ENCODE peak calls at places on chromosomes 7 and 10, in ten cellular contexts. Q, F, T, V, O, D, H, C, K and M are unnamed samples.
A peak's percentile ranks its signal among the peaks of the same experiment; 100 is the strongest.

GRCh38 chr10:119817991-119818888 is 54.4 kb downstream of the MCMBP start:
- DNase-seq in Q (no peak), F (peak; percentile 5), T (peak; percentile 18), V (no peak), O (peak; percentile 52), D (peak; percentile 67), H (no peak), C (peak; percentile 53), K (no peak), M (peak; percentile 50)

GRCh38 chr10:126571203-126571602 is 99.3 kb downstream of the C10orf90 start:
- DNase-seq in Q (no peak), F (no peak), T (no peak), V (no peak), O (no peak), D (no peak), H (no peak), C (no peak), K (no peak), M (no peak)

GRCh38 chr10:70053896-70054641 is 1.4 kb downstream of the MACROH2A2 start:
- DNase-seq in Q (no peak), F (no peak), T (no peak), V (peak; percentile 59), O (peak; percentile 16), D (no peak), H (no peak), C (no peak), K (no peak), M (peak; percentile 31)

GRCh38 chr7:3029138-3029537 is 14.5 kb downstream of the CARD11 start:
- DNase-seq in Q (no peak), F (no peak), T (no peak), V (no peak), O (no peak), D (no peak), H (no peak), C (no peak), K (no peak), M (no peak)

GRCh38 chr10:106189254-106189653 is 975.3 kb downstream of the SORCS1 start:
- DNase-seq in Q (peak; percentile 23), F (peak; percentile 10), T (no peak), V (peak; percentile 40), O (peak; percentile 57), D (no peak), H (no peak), C (no peak), K (peak; percentile 29), M (no peak)

GRCh38 chr10:110546077-110546476 is 21.4 kb upstream of the SMC3 start:
- DNase-seq in Q (no peak), F (no peak), T (no peak), V (no peak), O (no peak), D (peak; percentile 79), H (no peak), C (no peak), K (no peak), M (no peak)

GRCh38 chr7:128318696-128319095 is 25.0 kb downstream of the RBM28 start:
- DNase-seq in Q (no peak), F (no peak), T (no peak), V (no peak), O (no peak), D (no peak), H (peak; percentile 94), C (no peak), K (no peak), M (no peak)

GRCh38 chr10:119431034-119431767 is 111.3 kb downstream of the RGS10 start:
- DNase-seq in Q (no peak), F (no peak), T (no peak), V (no peak), O (no peak), D (no peak), H (no peak), C (no peak), K (no peak), M (no peak)

GRCh38 chr10:71512794-71513379 is 116.2 kb downstream of the CDH23 start:
- DNase-seq in Q (no peak), F (no peak), T (no peak), V (no peak), O (no peak), D (no peak), H (no peak), C (no peak), K (no peak), M (no peak)

GRCh38 chr7:44226396-44226753 is 25.6 kb downstream of the YKT6 start:
- DNase-seq in Q (no peak), F (no peak), T (no peak), V (no peak), O (no peak), D (no peak), H (no peak), C (no peak), K (no peak), M (no peak)

GRCh38 chr7:87570178-87570577 is 30.5 kb downstream of the ABCB1 start:
- DNase-seq in Q (no peak), F (peak; percentile 81), T (no peak), V (no peak), O (peak; percentile 3), D (no peak), H (no peak), C (peak; percentile 92), K (peak; percentile 64), M (no peak)

GRCh38 chr10:69769395-69769989 is 32.2 kb upstream of the COL13A1 start:
- DNase-seq in Q (no peak), F (peak; percentile 75), T (no peak), V (peak; percentile 68), O (peak; percentile 74), D (peak; percentile 28), H (no peak), C (peak; percentile 79), K (peak; percentile 84), M (no peak)

GRCh38 chr7:101169110-101169837 is 3.9 kb upstream of the VGF start:
- DNase-seq in Q (no peak), F (no peak), T (no peak), V (no peak), O (no peak), D (no peak), H (no peak), C (no peak), K (peak; percentile 39), M (no peak)

GRCh38 chr7:38736135-38736534 is 105.0 kb upstream of the AMPH start:
- DNase-seq in Q (no peak), F (no peak), T (no peak), V (no peak), O (no peak), D (no peak), H (no peak), C (peak; percentile 69), K (no peak), M (no peak)

GRCh38 chr10:124534231-124534798 is 72.7 kb downstream of the LHPP start:
- DNase-seq in Q (no peak), F (no peak), T (peak; percentile 49), V (peak; percentile 71), O (peak; percentile 32), D (no peak), H (peak; percentile 61), C (no peak), K (no peak), M (no peak)

GRCh38 chr7:108415821-108416536 is 40.3 kb downstream of the NRCAM start:
- DNase-seq in Q (no peak), F (peak; percentile 32), T (peak; percentile 71), V (no peak), O (peak; percentile 82), D (peak; percentile 4), H (peak; percentile 57), C (no peak), K (peak; percentile 86), M (no peak)

GRCh38 chr10:24440817-24441790 is 232.2 kb downstream of the KIAA1217 start:
- DNase-seq in Q (no peak), F (no peak), T (no peak), V (no peak), O (no peak), D (no peak), H (no peak), C (peak; percentile 87), K (peak; percentile 46), M (no peak)

GRCh38 chr7:107700570-107700969 is 39.9 kb downstream of the SLC26A4 start:
- DNase-seq in Q (no peak), F (no peak), T (no peak), V (no peak), O (no peak), D (no peak), H (no peak), C (no peak), K (no peak), M (no peak)

GRCh38 chr7:47215049-47215448 is 366.9 kb downstream of the TNS3 start:
- DNase-seq in Q (no peak), F (no peak), T (no peak), V (no peak), O (no peak), D (no peak), H (no peak), C (no peak), K (no peak), M (no peak)

GRCh38 chr7:94655562-94655883 is 410 bp downstream of the SGCE start:
- DNase-seq in Q (no peak), F (peak; percentile 7), T (no peak), V (no peak), O (no peak), D (no peak), H (no peak), C (no peak), K (peak; percentile 23), M (peak; percentile 21)

GRCh38 chr10:89163265-89163995 is 43.7 kb downstream of the CH25H start:
- DNase-seq in Q (peak; percentile 75), F (peak; percentile 38), T (peak; percentile 75), V (no peak), O (peak; percentile 35), D (peak; percentile 14), H (peak; percentile 45), C (no peak), K (no peak), M (peak; percentile 78)

GRCh38 chr10:119550802-119551201 is 8.3 kb upstream of the RGS10 start:
- DNase-seq in Q (no peak), F (no peak), T (no peak), V (no peak), O (no peak), D (no peak), H (no peak), C (no peak), K (no peak), M (no peak)

GRCh38 chr10:32937824-32938482 is 20.1 kb downstream of the ITGB1 start:
- DNase-seq in Q (no peak), F (peak; percentile 61), T (no peak), V (no peak), O (peak; percentile 67), D (no peak), H (no peak), C (peak; percentile 64), K (no peak), M (no peak)

GRCh38 chr7:130063036-130063435 is 7.3 kb upstream of the KLHDC10 start:
- DNase-seq in Q (peak; percentile 58), F (peak; percentile 18), T (peak; percentile 13), V (peak; percentile 16), O (peak; percentile 59), D (no peak), H (peak; percentile 20), C (peak; percentile 31), K (peak; percentile 20), M (peak; percentile 67)

GRCh38 chr10:83871486-83872081 is 267.7 kb upstream of the GHITM start:
- DNase-seq in Q (no peak), F (peak; percentile 29), T (peak; percentile 32), V (peak; percentile 79), O (peak; percentile 72), D (no peak), H (no peak), C (peak; percentile 38), K (peak; percentile 66), M (peak; percentile 71)

GRCh38 chr10:76352300-76352699 is 920.9 kb downstream of the LRMDA start:
- DNase-seq in Q (no peak), F (peak; percentile 98), T (no peak), V (no peak), O (peak; percentile 85), D (no peak), H (no peak), C (peak; percentile 96), K (peak; percentile 93), M (no peak)

GRCh38 chr7:1496531-1497292 is 7.5 kb downstream of the INTS1 start:
- DNase-seq in Q (no peak), F (no peak), T (no peak), V (no peak), O (no peak), D (no peak), H (no peak), C (no peak), K (no peak), M (no peak)

GRCh38 chr10:36573246-36573645 is 552.2 kb upstream of the ANKRD30A start:
- DNase-seq in Q (no peak), F (no peak), T (no peak), V (no peak), O (no peak), D (no peak), H (no peak), C (no peak), K (no peak), M (no peak)